ENCODE peak calls at places on chromosomes 4 and X, in four cellular contexts. Q, M, V and K are unnamed samples.

GRCh38 chr4:68892861-68893260 is 58.7 kb downstream of the UGT2A3 start:
- DNase-seq in V (no peak), Q (no peak), M (no peak), K (no peak)

GRCh38 chr4:78565971-78566372 is 14.4 kb downstream of the ANXA3 start:
- DNase-seq in V (no peak), Q (no peak), M (no peak), K (no peak)

GRCh38 chrX:153819398-153820083 is 10.8 kb downstream of the PDZD4 start:
- DNase-seq in V (no peak), Q (no peak), M (no peak), K (no peak)

GRCh38 chr4:179671609-179672008 is 2229.4 kb upstream of the AGA start:
- DNase-seq in M (no peak), Q (no peak), V (no peak), K (no peak)

GRCh38 chr4:154528866-154529265 is 21.3 kb downstream of the PLRG1 start:
- DNase-seq in M (no peak), Q (no peak), V (no peak), K (peak)

GRCh38 chr4:169270156-169270809 is 473 bp downstream of the SH3RF1 start:
- DNase-seq in V (peak), M (peak), Q (peak), K (peak)

GRCh38 chr4:110092646-110093045 is 105.8 kb downstream of the ELOVL6 start:
- DNase-seq in M (no peak), V (no peak), Q (no peak), K (no peak)

GRCh38 chr4:42302348-42302747 is 94.9 kb upstream of the SHISA3 start:
- DNase-seq in V (peak), M (peak), Q (no peak), K (no peak)

GRCh38 chr4:110091426-110091825 is 107.0 kb downstream of the ELOVL6 start:
- DNase-seq in M (no peak), V (no peak), Q (no peak), K (no peak)

GRCh38 chr4:655735-656151 is 18.3 kb downstream of the ATP5ME start:
- DNase-seq in Q (no peak), V (no peak), M (no peak), K (no peak)

GRCh38 chrX:54358424-54359211 is 772 bp upstream of the WNK3 start:
- DNase-seq in V (peak), Q (peak), M (peak), K (no peak)

GRCh38 chr4:5656415-5656814 is 51.9 kb downstream of the EVC2 start:
- DNase-seq in M (no peak), V (no peak), Q (no peak), K (no peak)

GRCh38 chr4:152999376-153000067 is 63.4 kb downstream of the FHDC1 start:
- DNase-seq in V (no peak), M (no peak), Q (no peak), K (no peak)

GRCh38 chr4:108106186-108106585 is 62.5 kb downstream of the LEF1 start:
- DNase-seq in M (no peak), Q (no peak), V (no peak), K (no peak)

GRCh38 chr4:128630881-128631280 is 178.6 kb upstream of the JADE1 start:
- DNase-seq in M (no peak), Q (no peak), V (no peak), K (no peak)

GRCh38 chrX:14697453-14697852 is 168.1 kb downstream of the GLRA2 start:
- DNase-seq in V (no peak), Q (peak), M (peak), K (no peak)

GRCh38 chrX:120840826-120841225 is 34.8 kb downstream of the CT47B1 start:
- DNase-seq in V (no peak), Q (no peak), M (no peak), K (no peak)

GRCh38 chr4:16573181-16573580 is 325.3 kb downstream of the LDB2 start:
- DNase-seq in M (no peak), V (no peak), Q (no peak), K (no peak)

GRCh38 chrX:40096395-40097091 is 1.2 kb downstream of the BCOR start:
- DNase-seq in Q (peak), M (no peak), V (no peak), K (no peak)

GRCh38 chr4:56077676-56078075 is 128.9 kb downstream of the CEP135 start:
- DNase-seq in V (no peak), M (no peak), Q (no peak), K (no peak)

GRCh38 chr4:162499478-162499877 is 335.7 kb upstream of the FSTL5 start:
- DNase-seq in V (no peak), M (no peak), Q (no peak), K (no peak)

GRCh38 chr4:3683744-3684421 is 82.3 kb upstream of the ADRA2C start:
- DNase-seq in M (no peak), Q (no peak), V (no peak), K (no peak)

GRCh38 chr4:113534698-113535097 is 226.8 kb downstream of the CAMK2D start:
- DNase-seq in Q (no peak), V (no peak), M (no peak), K (no peak)

GRCh38 chrX:46758163-46758955 is 559 bp downstream of the SLC9A7 start:
- DNase-seq in Q (no peak), V (no peak), M (no peak), K (no peak)

GRCh38 chr4:71713611-71714203 is 70.2 kb downstream of the GC start:
- DNase-seq in Q (peak), V (peak), M (no peak), K (peak)

GRCh38 chrX:116232833-116233232 is 62.3 kb downstream of the AGTR2 start:
- DNase-seq in Q (no peak), V (no peak), M (no peak), K (no peak)

GRCh38 chrX:42783456-42783855 is 5.5 kb upstream of the PPP1R2C start:
- DNase-seq in M (no peak), V (no peak), Q (no peak), K (no peak)